ENCODE peak calls at places on chromosomes 2 and 18, in five cellular contexts. Z is NCI-H345, S is HT-29, E is A549, O is fibroblast of the conjunctiva. P is an unnamed sample.

GRCh38 chr2:101718993-101719571 is 21.6 kb downstream of the MAP4K4 start:
- DNase-seq in Z (no peak), S (no peak), E (no peak), O (no peak), P (no peak)

GRCh38 chr2:240507778-240508251 is 50.0 kb downstream of the ANKMY1 start:
- DNase-seq in Z (no peak), S (no peak), E (no peak), O (no peak), P (no peak)

GRCh38 chr2:12738112-12738485 is 21.4 kb downstream of the TRIB2 start:
- DNase-seq in Z (no peak), S (no peak), E (no peak), O (peak; percentile 43), P (no peak)

GRCh38 chr2:113169002-113169530 is 4.7 kb upstream of the PSD4 start:
- DNase-seq in Z (no peak), S (no peak), E (no peak), O (no peak), P (no peak)

GRCh38 chr18:42883177-42883576 is 232.3 kb downstream of the RIT2 start:
- DNase-seq in Z (no peak), S (no peak), E (no peak), O (no peak), P (no peak)

GRCh38 chr2:15799432-15799827 is 140.9 kb upstream of the MYCN start:
- DNase-seq in Z (no peak), S (peak; percentile 1), E (no peak), O (no peak), P (no peak)

GRCh38 chr2:33340265-33340664 is 136.2 kb upstream of the RASGRP3 start:
- DNase-seq in Z (no peak), S (no peak), E (no peak), O (no peak), P (peak; percentile 52)

GRCh38 chr2:199160677-199161465 is 296.9 kb downstream of the SATB2 start:
- DNase-seq in Z (no peak), S (peak; percentile 8), E (no peak), O (peak; percentile 47), P (no peak)

GRCh38 chr2:177072069-177072468 is 140.5 kb upstream of the HNRNPA3 start:
- DNase-seq in Z (no peak), S (no peak), E (no peak), O (no peak), P (no peak)

GRCh38 chr2:27545348-27546141 is 37.3 kb upstream of the ZNF512 start:
- DNase-seq in Z (no peak), S (no peak), E (no peak), O (no peak), P (no peak)

P was measured in thoracic aorta.